ENCODE peak calls at places on chromosome 1, in seven cellular contexts. Z is NT2/D1, T is NCI-H2029 treated with DMSO at 0.1 percent for 48 hours, S is tibial nerve, I is NCI-H774, X is EL, B is transverse colon. M is an unnamed sample.

GRCh38 chr1:75616436-75617433 is 5.8 kb upstream of the SLC44A5 start:
- DNase-seq in T (no peak), Z (peak), S (no peak), I (no peak), B (no peak), X (peak), M (no peak)

GRCh38 chr1:4801192-4801924 is 146.9 kb downstream of the AJAP1 start:
- DNase-seq in T (no peak), X (no peak), Z (no peak), S (peak), I (no peak), B (peak), M (no peak)

GRCh38 chr1:58133562-58133961 is 413.0 kb downstream of the OMA1 start:
- DNase-seq in Z (no peak), X (no peak), I (no peak), S (no peak), T (no peak), B (no peak), M (no peak)

GRCh38 chr1:151945725-151946365 is 36.5 kb upstream of the THEM4 start:
- DNase-seq in T (no peak), B (peak), X (peak), I (peak), S (peak), Z (peak), M (peak)

GRCh38 chr1:99645699-99646531 is at the start of gene PALMD:
- DNase-seq in Z (peak), X (peak), S (no peak), B (peak), I (peak), T (peak), M (peak)

GRCh38 chr1:18012686-18013085 is 94.9 kb upstream of the IGSF21 start:
- DNase-seq in I (no peak), X (no peak), T (no peak), Z (no peak), S (no peak), B (no peak), M (no peak)

GRCh38 chr1:55421317-55421716 is 206.2 kb upstream of the USP24 start:
- DNase-seq in B (no peak), I (no peak), S (no peak), T (no peak), Z (no peak), X (peak), M (no peak)

GRCh38 chr1:164709541-164710287 is 150.7 kb downstream of the PBX1 start:
- DNase-seq in T (no peak), I (no peak), X (no peak), S (no peak), B (no peak), Z (no peak), M (no peak)

GRCh38 chr1:113390871-113391642 is 742 bp downstream of the MAGI3 start:
- DNase-seq in X (peak), S (peak), I (no peak), Z (no peak), B (peak), T (no peak), M (peak)

GRCh38 chr1:180157108-180157507 is 2.4 kb downstream of the QSOX1 start:
- DNase-seq in T (no peak), I (no peak), Z (no peak), S (no peak), B (no peak), X (peak), M (no peak)

GRCh38 chr1:159005676-159006075 is 4.0 kb upstream of the IFI16 start:
- DNase-seq in T (no peak), I (no peak), Z (peak), S (no peak), B (no peak), X (no peak), M (no peak)

GRCh38 chr1:236016083-236016482 is 48.8 kb downstream of the NID1 start:
- DNase-seq in I (no peak), Z (no peak), S (peak), T (no peak), X (peak), B (peak), M (no peak)

GRCh38 chr1:11354893-11355593 is 82.0 kb downstream of the UBIAD1 start:
- DNase-seq in T (no peak), B (no peak), S (no peak), I (no peak), X (no peak), Z (no peak), M (no peak)

GRCh38 chr1:186536272-186536905 is 75.5 kb upstream of the PDC start:
- DNase-seq in I (no peak), S (no peak), Z (no peak), T (no peak), X (peak), B (no peak), M (no peak)

GRCh38 chr1:32454726-32455125 is 10.1 kb upstream of the ZBTB8B start:
- DNase-seq in I (peak), X (peak), T (peak), B (no peak), Z (no peak), S (no peak), M (peak)

GRCh38 chr1:50644447-50645105 is 221.3 kb upstream of the DMRTA2 start:
- DNase-seq in Z (no peak), B (no peak), X (peak), S (no peak), I (no peak), T (no peak), M (no peak)

GRCh38 chr1:88612783-88613182 is 71.3 kb upstream of the PKN2 start:
- DNase-seq in B (peak), I (no peak), T (no peak), S (no peak), Z (no peak), X (no peak), M (peak)

GRCh38 chr1:223006794-223007193 is 136.3 kb downstream of the TLR5 start:
- DNase-seq in T (no peak), Z (no peak), I (no peak), X (no peak), B (no peak), S (no peak), M (no peak)

GRCh38 chr1:145985502-145986439 is 10.6 kb downstream of the TXNIP start:
- DNase-seq in X (peak), S (no peak), I (peak), B (no peak), T (peak), Z (no peak), M (peak)

GRCh38 chr1:219427989-219428388 is 184.9 kb downstream of the ZC3H11B start:
- DNase-seq in B (no peak), Z (no peak), S (no peak), I (no peak), T (no peak), X (peak), M (no peak)

GRCh38 chr1:12405325-12406217 is 175.7 kb downstream of the VPS13D start:
- DNase-seq in S (peak), T (no peak), X (peak), Z (no peak), I (no peak), B (peak), M (no peak)

GRCh38 chr1:181262069-181262468 is 173.6 kb downstream of the IER5 start:
- DNase-seq in Z (no peak), X (no peak), T (no peak), B (no peak), I (no peak), S (no peak), M (no peak)

GRCh38 chr1:215045647-215046308 is 36.8 kb upstream of the KCNK2 start:
- DNase-seq in B (no peak), X (no peak), Z (no peak), T (no peak), I (no peak), S (no peak), M (no peak)

GRCh38 chr1:25738507-25738906 is 61.5 kb upstream of the SELENON start:
- DNase-seq in I (no peak), Z (no peak), X (no peak), S (no peak), T (no peak), B (no peak), M (no peak)

GRCh38 chr1:2556277-2557145 is at the start of gene TNFRSF14:
- DNase-seq in I (no peak), B (peak), Z (no peak), S (no peak), T (no peak), X (peak), M (no peak)

GRCh38 chr1:26410706-26411623 is at the start of gene LIN28A:
- DNase-seq in X (no peak), Z (peak), I (no peak), T (no peak), S (no peak), B (no peak), M (no peak)

GRCh38 chr1:154614247-154614646 is 6.3 kb upstream of the ADAR start:
- DNase-seq in I (no peak), B (no peak), X (no peak), T (no peak), S (no peak), Z (no peak), M (no peak)

GRCh38 chr1:83900530-83900929 is 98.4 kb downstream of the TTLL7 start:
- DNase-seq in B (no peak), I (no peak), X (peak), Z (no peak), T (no peak), S (no peak), M (no peak)

GRCh38 chr1:205496661-205497060 is 7.8 kb upstream of the CDK18 start:
- DNase-seq in Z (no peak), B (no peak), X (no peak), T (no peak), I (no peak), S (no peak), M (no peak)

GRCh38 chr1:177959793-177960515 is 9.9 kb downstream of the SEC16B start:
- DNase-seq in Z (peak), B (no peak), X (peak), T (no peak), I (no peak), S (no peak), M (no peak)

GRCh38 chr1:226064816-226065248 is 2.3 kb downstream of the H3-3A start:
- DNase-seq in I (no peak), X (peak), B (peak), T (peak), Z (peak), S (no peak), M (peak)

GRCh38 chr1:223231011-223231572 is 88.0 kb upstream of the TLR5 start:
- DNase-seq in B (no peak), X (no peak), S (no peak), I (no peak), Z (no peak), T (no peak), M (no peak)

GRCh38 chr1:116769561-116769977 is 15.3 kb downstream of the CD2 start:
- DNase-seq in X (peak), T (no peak), S (no peak), I (no peak), B (peak), Z (no peak), M (no peak)

GRCh38 chr1:162954824-162955223 is 93.8 kb upstream of the CCDC190 start:
- DNase-seq in I (no peak), B (no peak), S (no peak), T (no peak), X (peak), Z (no peak), M (no peak)

GRCh38 chr1:156806512-156807440 is 9.9 kb downstream of the SH2D2A start:
- DNase-seq in T (peak), I (no peak), X (no peak), S (no peak), B (no peak), Z (no peak), M (no peak)

GRCh38 chr1:40887652-40888051 is 25.5 kb upstream of the CITED4 start:
- DNase-seq in S (no peak), B (no peak), T (no peak), X (no peak), I (no peak), Z (no peak), M (no peak)

GRCh38 chr1:230796626-230797025 is 49.4 kb downstream of the CAPN9 start:
- DNase-seq in T (no peak), Z (no peak), S (no peak), I (no peak), X (no peak), B (no peak), M (no peak)

GRCh38 chr1:100750002-100750885 is 30.7 kb downstream of the VCAM1 start:
- DNase-seq in B (no peak), Z (no peak), X (no peak), T (no peak), I (no peak), S (no peak), M (no peak)